ENCODE peak calls at places on chromosomes 2 and 18, in four cellular contexts. P, Y, X and O are unnamed samples.

GRCh38 chr2:80238692-80239469 is 65.7 kb downstream of the LRRTM1 start:
- DNase-seq in P (peak; percentile 60), Y (peak; percentile 14), X (no peak), O (peak; percentile 42)

GRCh38 chr2:238107525-238108422 is 7.6 kb downstream of the ESPNL start:
- DNase-seq in X (peak; percentile 70), Y (peak; percentile 81), P (no peak), O (no peak)

GRCh38 chr18:21101172-21101571 is 10.4 kb downstream of the ROCK1 start:
- DNase-seq in Y (no peak), P (no peak), X (no peak), O (no peak)

GRCh38 chr2:97849881-97850540 is 136.6 kb downstream of the ZAP70 start:
- DNase-seq in P (no peak), Y (no peak), X (peak; percentile 21), O (no peak)

GRCh38 chr2:164178835-164179470 is 442.3 kb downstream of the GRB14 start:
- DNase-seq in P (no peak), X (no peak), Y (no peak), O (no peak)

GRCh38 chr18:12409466-12409865 is 1.7 kb downstream of the PRELID3A start:
- DNase-seq in Y (no peak), P (peak; percentile 4), X (no peak), O (no peak)

GRCh38 chr2:190678444-190679162 is 29.7 kb downstream of the NAB1 start:
- DNase-seq in Y (no peak), X (peak; percentile 86), P (no peak), O (no peak)

GRCh38 chr2:126655500-126656310 is at the start of gene GYPC:
- DNase-seq in X (no peak), P (peak; percentile 86), Y (no peak), O (peak; percentile 18)

GRCh38 chr2:209519911-209520310 is 96.1 kb downstream of the MAP2 start:
- DNase-seq in X (no peak), P (no peak), Y (no peak), O (no peak)

GRCh38 chr2:68796306-68796905 is 61.8 kb downstream of the ARHGAP25 start:
- DNase-seq in Y (no peak), P (no peak), X (no peak), O (no peak)

GRCh38 chr18:22387787-22388186 is 29.9 kb downstream of the CTAGE1 start:
- DNase-seq in Y (no peak), P (no peak), X (no peak), O (no peak)

GRCh38 chr2:127048969-127049897 is 57.7 kb downstream of the BIN1 start:
- DNase-seq in Y (no peak), X (no peak), P (no peak), O (no peak)

GRCh38 chr2:232525796-232526195 is at the start of gene CHRND:
- DNase-seq in P (no peak), X (no peak), Y (peak; percentile 23), O (no peak)

GRCh38 chr2:24022975-24023575 is 13.2 kb downstream of the MFSD2B start:
- DNase-seq in X (no peak), Y (no peak), P (no peak), O (no peak)

GRCh38 chr2:72833084-72833714 is 7.4 kb upstream of the EXOC6B start:
- DNase-seq in X (no peak), P (no peak), Y (no peak), O (no peak)

GRCh38 chr2:31362581-31362980 is 52.0 kb downstream of the XDH start:
- DNase-seq in X (no peak), P (no peak), Y (no peak), O (no peak)

GRCh38 chr2:46870051-46870839 is 45.4 kb downstream of the MCFD2 start:
- DNase-seq in P (no peak), Y (no peak), X (no peak), O (no peak)

GRCh38 chr2:15943914-15944313 is 3.6 kb downstream of the MYCN start:
- DNase-seq in Y (no peak), P (no peak), X (no peak), O (no peak)

GRCh38 chr2:64141711-64142405 is 2.4 kb downstream of the PELI1 start:
- DNase-seq in X (no peak), P (no peak), Y (no peak), O (no peak)
- TF ChIP-seq SP1 in X (no peak), P (no peak), Y (no peak), O (no peak)

GRCh38 chr2:207467716-207468347 is 61.9 kb upstream of the CREB1 start:
- DNase-seq in P (peak; percentile 8), Y (no peak), X (peak; percentile 16), O (no peak)
- TF ChIP-seq FOXK2 in P (no peak), Y (no peak), X (no peak), O (no peak)

GRCh38 chr18:75625966-75626365 is 198.5 kb upstream of the SMIM21 start:
- DNase-seq in X (no peak), Y (no peak), P (no peak), O (no peak)
- TF ChIP-seq SP1 in X (no peak), Y (no peak), P (no peak), O (no peak)

GRCh38 chr2:240435457-240435954 is at the start of gene GPC1:
- DNase-seq in Y (peak; percentile 40), X (no peak), P (peak; percentile 86), O (peak; percentile 75)

GRCh38 chr2:240434728-240435456 is 571 bp upstream of the GPC1 start:
- DNase-seq in Y (peak; percentile 52), X (no peak), P (peak; percentile 92), O (peak; percentile 88)

GRCh38 chr2:240432430-240432819 is 3.0 kb upstream of the GPC1 start:
- DNase-seq in X (no peak), P (no peak), Y (no peak), O (no peak)

GRCh38 chr2:240432820-240433801 is 2.4 kb upstream of the GPC1 start:
- DNase-seq in Y (no peak), P (no peak), X (no peak), O (no peak)

DNA sequence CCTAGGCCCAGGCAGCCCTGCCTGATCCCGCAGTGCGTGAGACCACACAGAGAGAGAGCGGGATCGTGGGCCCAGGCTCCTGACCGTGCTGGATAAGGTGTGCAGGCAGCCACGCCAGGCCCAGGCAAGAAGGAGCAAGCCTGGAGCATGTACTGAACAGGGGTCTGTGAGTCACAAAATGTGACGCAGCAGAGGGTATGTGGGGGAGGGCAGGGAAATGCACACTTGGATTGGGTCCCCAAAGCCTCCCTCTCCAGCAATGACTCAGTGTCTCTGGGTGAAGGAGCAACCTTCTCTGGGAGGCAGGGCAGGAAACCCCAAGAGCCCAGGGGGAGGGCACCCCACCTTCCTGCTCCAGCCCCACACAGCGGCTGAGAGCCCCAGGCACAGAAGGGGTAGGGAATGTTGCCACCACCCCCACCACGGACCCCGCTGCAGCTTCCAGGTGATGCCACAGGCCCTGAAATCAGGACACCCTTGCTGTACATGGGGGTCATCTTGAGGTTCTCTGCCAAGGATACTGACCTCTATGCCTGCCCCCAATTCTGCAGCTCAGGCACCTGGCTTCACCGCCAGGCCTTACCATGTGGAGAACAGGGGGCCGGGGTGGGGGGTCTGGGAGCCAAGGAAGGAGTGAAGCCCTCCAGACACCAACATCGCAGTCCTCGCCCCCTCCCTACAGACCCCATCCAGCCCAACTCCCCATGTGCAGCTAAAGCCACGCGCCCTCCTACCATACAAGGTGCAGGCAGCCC is 1.3 kb upstream of the GPC1 start:
- DNase-seq in Y (no peak), X (no peak), P (peak; percentile 43), O (no peak)
- TF ChIP-seq FOXK2 in Y (no peak), X (no peak), P (no peak), O (no peak)

GRCh38 chr2:60560734-60561649 is 7.5 kb upstream of the BCL11A start:
- DNase-seq in Y (peak; percentile 36), X (no peak), P (peak; percentile 57), O (no peak)
- TF ChIP-seq SP1 in Y (no peak), X (no peak), P (no peak), O (no peak)

DNA sequence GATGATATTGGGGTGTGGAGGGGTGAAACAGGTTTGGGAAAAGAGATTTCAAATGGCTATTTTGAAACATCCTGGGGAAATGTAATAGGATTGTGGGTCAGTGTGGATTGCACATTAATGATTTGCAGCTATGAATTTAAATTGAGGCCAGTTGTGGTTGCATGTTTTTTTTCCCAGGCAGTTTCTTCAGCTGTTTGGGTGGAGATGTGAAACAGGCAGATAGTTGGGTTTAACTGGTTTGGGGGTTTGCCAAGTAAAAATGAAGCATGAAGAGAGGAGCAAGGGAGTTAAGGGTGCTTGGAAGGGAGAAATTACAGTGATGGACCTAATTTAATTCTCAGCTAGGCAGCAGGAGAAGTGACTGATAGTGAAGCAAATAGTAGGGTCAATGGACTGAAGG is 16.8 kb downstream of the GPD2 start:
- DNase-seq in X (no peak), Y (no peak), P (no peak), O (no peak)
- TF ChIP-seq FOXK2 in X (no peak), Y (no peak), P (no peak), O (no peak)

DNA sequence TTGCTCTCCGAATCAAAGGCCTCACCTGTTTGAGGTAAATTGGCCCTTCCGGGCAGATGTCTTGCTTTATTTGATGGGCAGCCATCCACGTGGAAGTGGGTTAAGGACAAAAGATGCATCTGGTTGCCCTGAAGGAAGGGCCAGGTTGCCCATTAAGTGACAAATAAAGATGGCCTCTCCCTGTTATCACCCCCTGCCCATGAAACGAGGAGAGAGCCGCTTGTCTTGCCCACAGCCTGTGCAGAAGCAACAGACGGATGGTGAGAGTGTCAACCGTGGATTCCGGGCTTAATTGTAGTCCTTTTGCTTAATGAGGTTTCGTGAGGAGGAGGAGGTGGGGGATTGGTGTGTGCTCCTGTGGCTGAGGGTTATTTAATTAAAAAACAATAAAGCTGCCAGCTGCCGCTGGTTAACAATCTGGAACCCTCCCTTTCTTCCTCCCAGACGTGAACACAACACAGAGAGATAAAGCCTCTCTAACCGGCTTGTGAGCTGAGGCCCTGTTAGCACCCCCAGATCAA is 188.0 kb upstream of the PARD3B start:
- DNase-seq in P (no peak), X (no peak), Y (no peak), O (no peak)
- TF ChIP-seq SP1 in P (no peak), X (no peak), Y (no peak), O (no peak)

GRCh38 chr2:19731040-19731439 is 170.7 kb downstream of the TTC32 start:
- DNase-seq in Y (no peak), X (no peak), P (no peak), O (no peak)

GRCh38 chr2:19725392-19725791 is 176.4 kb downstream of the TTC32 start:
- DNase-seq in X (no peak), P (peak; percentile 22), Y (no peak), O (no peak)

GRCh38 chr2:19732255-19732654 is 169.5 kb downstream of the TTC32 start:
- DNase-seq in X (no peak), P (no peak), Y (no peak), O (no peak)

GRCh38 chr2:19731515-19731914 is 170.3 kb downstream of the TTC32 start:
- DNase-seq in X (no peak), P (no peak), Y (no peak), O (no peak)

DNA sequence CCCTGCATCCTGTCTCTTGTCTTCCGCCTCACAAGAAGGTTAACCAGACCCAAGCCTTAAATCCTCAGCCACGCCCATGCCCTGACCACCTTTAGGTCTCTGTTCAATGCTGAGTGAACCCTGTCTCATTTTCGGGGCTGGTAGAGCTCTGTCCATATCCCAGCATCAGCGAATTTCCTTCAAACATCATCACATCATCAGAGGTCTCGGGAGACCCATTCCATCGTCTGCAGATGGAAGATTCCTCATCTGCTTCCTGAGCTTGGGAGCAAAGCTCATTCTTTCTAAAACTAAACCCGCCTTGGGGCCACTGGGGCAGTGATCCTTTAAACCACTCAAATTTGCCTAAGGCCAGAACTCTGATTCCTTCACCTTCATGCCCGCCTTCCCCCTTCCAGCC is 173.7 kb downstream of the TTC32 start:
- DNase-seq in X (no peak), Y (no peak), P (no peak), O (no peak)
- TF ChIP-seq FOXK2 in X (no peak), Y (no peak), P (no peak), O (no peak)

GRCh38 chr18:59142274-59142673 is 2.6 kb downstream of the SEC11C start:
- DNase-seq in Y (no peak), P (no peak), X (peak; percentile 44), O (no peak)
- TF ChIP-seq SP1 in Y (no peak), P (no peak), X (no peak), O (no peak)